ENCODE peak calls at places on chromosomes 3 and 15, in ten cellular contexts. U, A, O, N, C, R, K, J, T and Q are unnamed samples.

GRCh38 chr3:136277115-136277514 is 27.0 kb downstream of the PCCB start:
- DNase-seq in K (no peak), J (no peak), A (no peak), T (no peak), N (no peak), R (no peak), O (no peak), C (no peak), U (no peak), Q (no peak)

GRCh38 chr15:90174140-90174891 is 26.8 kb upstream of the SEMA4B start:
- DNase-seq in N (no peak), O (no peak), R (no peak), U (peak), A (peak), C (no peak), J (no peak), T (no peak), K (peak), Q (no peak)

GRCh38 chr3:44983413-44984040 is 7.5 kb downstream of the EXOSC7 start:
- DNase-seq in J (no peak), N (no peak), K (no peak), O (no peak), U (no peak), T (no peak), A (no peak), R (no peak), C (no peak), Q (no peak)

GRCh38 chr3:194851254-194851653 is 165.6 kb downstream of the FAM43A start:
- DNase-seq in K (no peak), R (no peak), N (no peak), U (no peak), J (no peak), C (no peak), T (no peak), O (no peak), A (no peak), Q (no peak)

GRCh38 chr3:28173831-28174230 is 67.6 kb upstream of the CMC1 start:
- DNase-seq in R (no peak), A (no peak), O (no peak), U (no peak), K (no peak), C (no peak), J (no peak), T (no peak), N (no peak), Q (no peak)

GRCh38 chr3:160259589-160259988 is 34.4 kb downstream of the C3orf80 start:
- DNase-seq in K (no peak), A (no peak), R (no peak), N (no peak), O (no peak), C (no peak), J (no peak), U (no peak), T (no peak), Q (no peak)

GRCh38 chr3:155519081-155519480 is 225.6 kb upstream of the STRIT1 start:
- DNase-seq in N (no peak), T (no peak), U (no peak), K (no peak), A (no peak), J (no peak), C (no peak), R (no peak), O (no peak), Q (no peak)

GRCh38 chr3:59451041-59451763 is 401.4 kb upstream of the CFAP20DC start:
- DNase-seq in R (peak), N (peak), J (no peak), K (no peak), U (no peak), A (no peak), C (no peak), O (peak), T (peak), Q (no peak)

GRCh38 chr3:189337672-189338071 is 165.9 kb downstream of the TPRG1 start:
- DNase-seq in N (no peak), T (no peak), K (no peak), R (no peak), O (no peak), J (no peak), U (peak), C (no peak), A (no peak), Q (no peak)

GRCh38 chr3:123094492-123094891 is 27.7 kb downstream of the PDIA5 start:
- DNase-seq in K (no peak), O (no peak), C (no peak), J (no peak), R (no peak), T (no peak), N (no peak), U (no peak), A (no peak), Q (no peak)

GRCh38 chr3:58874795-58875194 is 175.0 kb downstream of the CFAP20DC start:
- DNase-seq in N (no peak), C (no peak), J (peak), R (no peak), U (no peak), A (no peak), K (no peak), T (no peak), O (no peak), Q (no peak)

GRCh38 chr3:21140785-21141184 is 610.2 kb downstream of the ZNF385D start:
- DNase-seq in U (no peak), R (no peak), O (no peak), K (no peak), A (no peak), C (no peak), T (no peak), J (no peak), N (no peak), Q (no peak)

GRCh38 chr3:153289334-153289808 is 127.3 kb downstream of the RAP2B start:
- DNase-seq in A (no peak), R (no peak), O (no peak), U (peak), K (no peak), T (no peak), C (peak), J (no peak), N (no peak), Q (peak)

GRCh38 chr15:25846377-25846776 is 16.8 kb downstream of the ATP10A start:
- DNase-seq in C (no peak), R (no peak), U (no peak), J (no peak), A (no peak), N (peak), O (peak), T (no peak), K (no peak), Q (no peak)

GRCh38 chr3:116020495-116020894 is 397.2 kb downstream of the GAP43 start:
- DNase-seq in K (no peak), R (no peak), J (no peak), U (no peak), C (no peak), A (no peak), N (no peak), O (no peak), T (no peak), Q (no peak)

GRCh38 chr15:36805278-36805677 is 225.9 kb downstream of the CDIN1 start:
- DNase-seq in C (no peak), A (no peak), U (no peak), R (no peak), N (no peak), K (no peak), O (no peak), T (no peak), J (no peak), Q (no peak)

GRCh38 chr3:61772439-61772838 is 211.1 kb downstream of the PTPRG start:
- DNase-seq in O (no peak), U (no peak), R (no peak), J (no peak), K (no peak), T (no peak), A (no peak), N (no peak), C (no peak), Q (no peak)

GRCh38 chr3:32347286-32348125 is 44.1 kb upstream of the CMTM7 start:
- DNase-seq in J (no peak), K (no peak), R (no peak), C (no peak), O (no peak), A (no peak), U (no peak), N (no peak), T (no peak), Q (no peak)

GRCh38 chr15:90388462-90389182 is 580 bp downstream of the IQGAP1 start:
- DNase-seq in J (no peak), C (peak), O (peak), A (peak), U (no peak), K (peak), T (peak), N (peak), R (no peak), Q (peak)

GRCh38 chr3:45946875-45947274 is 3.6 kb downstream of the CXCR6 start:
- DNase-seq in T (no peak), J (no peak), K (no peak), O (no peak), A (no peak), U (no peak), R (no peak), C (no peak), N (no peak), Q (no peak)

GRCh38 chr3:197841789-197842188 is 50.7 kb downstream of the LRCH3 start:
- DNase-seq in U (no peak), R (no peak), K (no peak), J (no peak), T (no peak), N (no peak), O (no peak), A (no peak), C (no peak), Q (no peak)

GRCh38 chr3:79297242-79297641 is 470.6 kb downstream of the ROBO1 start:
- DNase-seq in T (no peak), K (no peak), U (peak), J (peak), N (no peak), C (no peak), A (no peak), R (no peak), O (no peak), Q (no peak)

GRCh38 chr3:41000471-41000870 is 198.8 kb upstream of the CTNNB1 start:
- DNase-seq in O (no peak), A (no peak), J (no peak), R (no peak), T (no peak), U (no peak), N (no peak), K (no peak), C (no peak), Q (no peak)

GRCh38 chr3:66083961-66084270 is 45.2 kb upstream of the MAGI1 start:
- DNase-seq in K (no peak), R (no peak), N (no peak), T (no peak), U (no peak), C (no peak), A (no peak), O (no peak), J (no peak), Q (no peak)